ENCODE peak calls at places on chromosome 16, in ten cellular contexts. T, Z, Q, C, K, U, P, X, W and H are unnamed samples. For H3K27me3, the result is how much of the 10 kb centered on the place peaks cover.

GRCh38 chr16:73058616-73059409 is 10.9 kb upstream of the ZFHX3 start:
- DNase-seq in Z (peak), T (no peak), U (peak), Q (peak), C (peak), P (no peak), X (no peak), K (no peak), W (peak), H (no peak)

GRCh38 chr16:55021595-55022475 is 91.2 kb downstream of the IRX5 start:
- DNase-seq in T (no peak), Z (peak), K (peak), W (no peak), Q (no peak), P (no peak), X (no peak), U (peak), C (no peak), H (no peak)

GRCh38 chr16:85458952-85459351 is 154.2 kb upstream of the GSE1 start:
- DNase-seq in Q (no peak), Z (no peak), X (no peak), C (peak), P (no peak), U (no peak), K (no peak), W (no peak), T (no peak), H (no peak)

GRCh38 chr16:28012031-28012445 is 51.5 kb downstream of the GSG1L start:
- DNase-seq in Q (no peak), W (no peak), P (no peak), K (no peak), U (no peak), X (no peak), Z (peak), T (no peak), C (no peak), H (no peak)

GRCh38 chr16:48405907-48406306 is 20.7 kb upstream of the SIAH1 start:
- DNase-seq in P (no peak), C (no peak), T (no peak), K (peak), U (no peak), Z (no peak), Q (no peak), W (no peak), X (no peak), H (no peak)

GRCh38 chr16:24635900-24636610 is 93.4 kb upstream of the TNRC6A start:
- DNase-seq in T (peak), Z (no peak), Q (peak), W (peak), U (peak), P (peak), C (peak), X (peak), K (peak), H (no peak)

GRCh38 chr16:69471121-69471520 is 46.7 kb downstream of the CYB5B start:
- DNase-seq in W (no peak), P (no peak), X (no peak), Q (no peak), C (no peak), K (no peak), Z (no peak), U (no peak), T (no peak), H (no peak)

GRCh38 chr16:64841482-64841881 is 280.4 kb downstream of the CDH11 start:
- DNase-seq in Z (no peak), U (no peak), P (no peak), W (no peak), K (no peak), C (no peak), Q (no peak), T (no peak), X (no peak), H (no peak)

GRCh38 chr16:28097500-28097899 is 34.0 kb upstream of the GSG1L start:
- DNase-seq in U (no peak), T (no peak), P (no peak), C (no peak), X (no peak), Q (no peak), K (no peak), W (no peak), Z (no peak), H (no peak)

GRCh38 chr16:29849505-29849904 is 13.5 kb downstream of the CDIPT start:
- DNase-seq in Q (no peak), T (no peak), P (no peak), C (no peak), W (no peak), X (no peak), K (no peak), U (no peak), Z (no peak), H (no peak)

GRCh38 chr16:66662445-66663194 is 33.9 kb downstream of the CMTM4 start:
- DNase-seq in T (no peak), Z (peak), K (no peak), U (peak), P (no peak), W (no peak), C (no peak), X (no peak), Q (no peak), H (no peak)

GRCh38 chr16:30949655-30950515 is 1.0 kb downstream of the ORAI3 start:
- DNase-seq in U (peak), K (peak), X (no peak), T (peak), Z (peak), P (peak), C (peak), W (peak), Q (peak), H (no peak)

GRCh38 chr16:81204794-81205680 is 33.5 kb upstream of the BCO1 start:
- DNase-seq in T (no peak), Q (no peak), U (peak), Z (peak), C (peak), W (no peak), X (peak), P (no peak), K (peak), H (peak)

GRCh38 chr16:1474047-1474446 is 781 bp downstream of the CLCN7 start:
- DNase-seq in T (no peak), X (no peak), K (no peak), W (no peak), P (no peak), Z (no peak), Q (no peak), C (no peak), U (no peak), H (no peak)

GRCh38 chr16:58384437-58385055 is 7.7 kb upstream of the GINS3 start:
- DNase-seq in T (no peak), C (no peak), Q (no peak), P (no peak), Z (no peak), W (no peak), K (no peak), U (peak), X (no peak), H (no peak)

GRCh38 chr16:62077998-62078397 is 41.8 kb upstream of the CDH8 start:
- DNase-seq in T (no peak), Q (no peak), X (no peak), C (no peak), P (no peak), Z (no peak), K (no peak), W (no peak), U (no peak), H (no peak)

GRCh38 chr16:1546430-1546829 is 13.0 kb downstream of the TMEM204 start:
- DNase-seq in X (no peak), P (no peak), U (no peak), Z (no peak), K (no peak), Q (no peak), C (no peak), T (no peak), W (no peak), H (no peak)

GRCh38 chr16:5490499-5490898 is 392.9 kb upstream of the EEF2KMT start:
- DNase-seq in Z (peak), Q (no peak), P (no peak), T (no peak), W (no peak), X (no peak), C (no peak), K (peak), U (no peak), H (no peak)
- TF ChIP-seq CTCF in Z (peak), Q (peak), P (no peak), T (peak), W (peak), X (peak), C (no peak), K (peak), U (no peak), H (no peak)

GRCh38 chr16:4049031-4049430 is 67.2 kb downstream of the ADCY9 start:
- DNase-seq in Z (no peak), W (no peak), T (no peak), U (no peak), X (no peak), K (no peak), Q (no peak), P (no peak), C (no peak), H (no peak)
- H3K27me3 ChIP-seq in Z (half or more), W (under half), T (under half), U (under half), X (under half), K (under half), Q (under half), P (under half), C (under half), H (under half)

DNA sequence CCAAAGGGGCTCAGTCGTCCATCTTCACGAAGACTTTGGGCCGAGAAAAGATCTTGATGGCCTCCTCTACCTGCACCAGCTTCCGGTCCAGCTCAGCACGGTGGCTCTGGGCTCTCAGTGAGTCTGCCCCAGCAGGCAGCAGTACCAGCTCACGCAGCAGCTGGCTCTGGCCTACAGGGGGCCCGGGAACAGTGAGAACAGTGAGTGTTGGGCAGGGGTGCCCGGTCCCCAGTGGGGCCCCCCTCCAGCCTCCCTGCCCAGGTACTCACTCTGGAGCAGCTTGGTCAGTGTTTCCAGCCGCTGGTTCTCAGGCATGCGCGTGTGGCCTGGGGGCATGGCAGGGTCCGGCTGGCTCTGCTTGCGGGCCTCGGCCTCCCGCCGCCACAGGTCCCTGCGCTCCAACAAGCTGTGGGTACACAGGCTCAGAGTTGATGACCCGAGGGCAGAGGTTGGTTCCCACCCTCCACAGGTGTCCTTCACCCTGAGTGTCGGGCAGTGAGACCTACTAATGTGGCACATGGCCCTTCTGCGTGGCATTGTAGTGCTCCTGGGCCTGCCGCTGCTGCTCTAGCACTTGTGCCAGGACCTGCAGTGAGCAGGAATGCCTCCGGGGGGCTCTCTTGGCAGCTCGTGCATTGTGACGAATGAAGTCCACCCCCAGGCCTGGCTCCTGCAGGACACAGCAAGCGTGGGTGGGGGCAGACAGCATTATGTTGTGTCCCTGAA is 2.6 kb downstream of the PARD6A start:
- DNase-seq in T (no peak), C (no peak), U (no peak), P (no peak), K (no peak), Q (no peak), W (no peak), Z (no peak), X (no peak), H (no peak)
- TF ChIP-seq CTCF in T (no peak), C (no peak), U (peak), P (no peak), K (no peak), Q (no peak), W (no peak), Z (peak), X (peak), H (no peak)

GRCh38 chr16:86507173-86508027 is 2.9 kb upstream of the FOXF1 start:
- DNase-seq in X (no peak), W (no peak), K (no peak), C (no peak), U (no peak), Z (no peak), T (no peak), P (no peak), Q (no peak), H (no peak)

GRCh38 chr16:86504315-86505184 is 5.8 kb upstream of the FOXF1 start:
- DNase-seq in Z (no peak), W (no peak), Q (no peak), U (no peak), K (no peak), T (no peak), P (no peak), C (no peak), X (no peak), H (no peak)

GRCh38 chr16:86508028-86508946 is 2.0 kb upstream of the FOXF1 start:
- DNase-seq in U (peak), Q (no peak), K (no peak), P (no peak), C (no peak), Z (no peak), X (no peak), W (no peak), T (no peak), H (no peak)

GRCh38 chr16:86505185-86505898 is 5.0 kb upstream of the FOXF1 start:
- DNase-seq in Q (no peak), P (no peak), K (no peak), U (no peak), W (no peak), C (no peak), X (no peak), Z (peak), T (no peak), H (no peak)

GRCh38 chr16:86505899-86506864 is 4.1 kb upstream of the FOXF1 start:
- DNase-seq in C (no peak), W (no peak), P (no peak), K (no peak), U (no peak), T (no peak), X (no peak), Q (no peak), Z (no peak), H (no peak)
- H3K27me3 ChIP-seq in C (half or more), W (half or more), P (under half), K (half or more), U (half or more), T (half or more), X (under half), Q (half or more), Z (half or more), H (half or more)